ENCODE peak calls at places on chromosomes 7 and 10, in five cellular contexts. L is glutamatergic neuron, A is MG63, H is neural crest cell, W is GM12891. D is an unnamed sample.

GRCh38 chr7:158313931-158314330 is 273.7 kb downstream of the PTPRN2 start:
- DNase-seq in W (no peak), A (no peak), L (no peak), H (no peak), D (no peak)

GRCh38 chr7:155973451-155973997 is 161.3 kb upstream of the SHH start:
- DNase-seq in A (no peak), W (no peak), H (no peak), L (no peak), D (no peak)

GRCh38 chr7:46544396-46545008 is 623.4 kb upstream of the IGFBP3 start:
- DNase-seq in W (no peak), H (no peak), L (no peak), A (no peak), D (no peak)

GRCh38 chr10:93707623-93708022 is 5.2 kb upstream of the FRA10AC1 start:
- DNase-seq in W (no peak), L (no peak), A (no peak), H (no peak), D (no peak)

GRCh38 chr7:157017149-157017548 is 6.7 kb upstream of the MNX1 start:
- DNase-seq in W (no peak), H (no peak), L (no peak), A (no peak), D (no peak)

GRCh38 chr10:42888504-42889095 is 106.0 kb downstream of the BMS1 start:
- DNase-seq in L (no peak), W (no peak), H (no peak), A (no peak), D (no peak)

GRCh38 chr10:31939797-31940708 is 11.4 kb upstream of the ARHGAP12 start:
- DNase-seq in A (no peak), W (no peak), H (no peak), L (no peak), D (no peak)

GRCh38 chr10:48491422-48492139 is 113.3 kb downstream of the ARHGAP22 start:
- DNase-seq in A (no peak), H (no peak), L (no peak), W (no peak), D (no peak)

GRCh38 chr7:23383225-23383624 is 84.1 kb downstream of the MALSU1 start:
- DNase-seq in W (no peak), H (no peak), L (no peak), A (no peak), D (no peak)

GRCh38 chr7:130741336-130741995 is 7.5 kb upstream of the KLF14 start:
- DNase-seq in L (no peak), W (no peak), A (no peak), H (no peak), D (no peak)